ENCODE peak calls at places on chromosomes 12 and 14, in eight cellular contexts. D, P, G, B, J, Y, Z and K are unnamed samples.

GRCh38 chr14:23612354-23612732 is 23.8 kb upstream of the DHRS2 start:
- DNase-seq in J (no peak), P (no peak), Y (no peak), G (no peak), B (no peak), D (no peak), Z (no peak), K (no peak)

GRCh38 chr12:110794623-110795280 is 52.0 kb upstream of the CCDC63 start:
- DNase-seq in Y (no peak), J (peak; percentile 39), P (no peak), Z (no peak), G (no peak), B (peak; percentile 44), D (no peak), K (no peak)

GRCh38 chr14:63175531-63175930 is 28.7 kb upstream of the RHOJ start:
- DNase-seq in Z (no peak), J (no peak), D (no peak), G (no peak), Y (no peak), B (no peak), P (no peak), K (no peak)

GRCh38 chr14:32593290-32593942 is 264.3 kb downstream of the AKAP6 start:
- DNase-seq in Y (no peak), J (no peak), G (no peak), B (no peak), D (no peak), Z (no peak), P (no peak), K (no peak)

GRCh38 chr12:14394317-14395058 is 29.0 kb downstream of the ATF7IP start:
- DNase-seq in B (peak; percentile 81), P (peak; percentile 47), G (peak; percentile 79), Z (peak; percentile 65), J (peak; percentile 44), Y (peak; percentile 69), D (peak; percentile 79), K (peak; percentile 54)

GRCh38 chr12:23750923-23751322 is 198.5 kb downstream of the SOX5 start:
- DNase-seq in Y (no peak), G (no peak), J (no peak), B (no peak), Z (no peak), P (no peak), D (no peak), K (no peak)

GRCh38 chr14:90597961-90598360 is 201.1 kb downstream of the CALM1 start:
- DNase-seq in Y (no peak), P (no peak), D (no peak), G (no peak), B (no peak), Z (no peak), J (no peak), K (no peak)

GRCh38 chr12:113931517-113931916 is 34.6 kb downstream of the RBM19 start:
- DNase-seq in Y (no peak), J (no peak), D (no peak), B (no peak), G (no peak), P (no peak), Z (no peak), K (no peak)

GRCh38 chr12:70543444-70543843 is 93.8 kb downstream of the PTPRB start:
- DNase-seq in Z (no peak), D (peak; percentile 8), J (no peak), P (peak; percentile 28), G (peak; percentile 61), B (no peak), Y (peak; percentile 41), K (no peak)

GRCh38 chr12:65891219-65891618 is 66.9 kb downstream of the HMGA2 start:
- DNase-seq in Z (no peak), D (no peak), Y (no peak), B (no peak), P (no peak), J (no peak), G (no peak), K (no peak)

GRCh38 chr12:20701106-20701505 is 6.0 kb downstream of the SLCO1C1 start:
- DNase-seq in D (no peak), G (no peak), P (no peak), Y (no peak), Z (no peak), J (no peak), B (no peak), K (no peak)

GRCh38 chr12:88420460-88420859 is 159.8 kb downstream of the KITLG start:
- DNase-seq in Z (no peak), B (no peak), J (no peak), P (no peak), D (no peak), Y (no peak), G (peak; percentile 13), K (no peak)

GRCh38 chr12:100987552-100988277 is 193.1 kb downstream of the ANO4 start:
- DNase-seq in Z (peak; percentile 83), P (no peak), G (peak; percentile 19), D (peak; percentile 80), B (peak; percentile 65), Y (peak; percentile 20), J (peak; percentile 17), K (peak; percentile 68)

GRCh38 chr12:103915306-103915705 is 14.9 kb upstream of the HSP90B1 start:
- DNase-seq in G (no peak), B (no peak), Z (no peak), J (no peak), Y (no peak), D (no peak), P (no peak), K (no peak)

GRCh38 chr12:120971299-120972180 is 6.8 kb upstream of the HNF1A start:
- DNase-seq in Y (peak; percentile 45), G (peak; percentile 58), Z (peak; percentile 57), D (peak; percentile 78), B (peak; percentile 69), J (peak; percentile 78), P (peak; percentile 52), K (peak; percentile 73)

GRCh38 chr12:84408936-84409335 is 503.7 kb downstream of the SLC6A15 start:
- DNase-seq in Z (no peak), G (no peak), P (no peak), Y (no peak), B (no peak), J (no peak), D (no peak), K (no peak)

GRCh38 chr12:120367252-120367923 is 1.6 kb downstream of the MSI1 start:
- DNase-seq in J (peak; percentile 70), P (no peak), Y (no peak), D (peak; percentile 85), B (peak; percentile 46), Z (no peak), G (no peak), K (no peak)

GRCh38 chr12:91326043-91327027 is 143.7 kb upstream of the DCN start:
- DNase-seq in B (peak; percentile 65), D (peak; percentile 85), Y (peak; percentile 34), J (peak; percentile 26), Z (no peak), G (peak; percentile 19), P (peak; percentile 20), K (peak; percentile 27)

GRCh38 chr14:53306926-53307325 is 153.8 kb upstream of the DDHD1 start:
- DNase-seq in Z (no peak), J (no peak), P (no peak), B (no peak), Y (peak; percentile 16), G (no peak), D (no peak), K (no peak)

GRCh38 chr14:50082308-50082742 is 34.0 kb downstream of the VCPKMT start:
- DNase-seq in B (no peak), Z (no peak), P (no peak), Y (no peak), J (no peak), G (no peak), D (no peak), K (no peak)

GRCh38 chr12:5000658-5001390 is 42.9 kb upstream of the KCNA5 start:
- DNase-seq in Z (no peak), G (no peak), B (no peak), Y (no peak), D (no peak), P (no peak), J (no peak), K (no peak)

GRCh38 chr14:61076531-61076930 is 95.5 kb downstream of the SLC38A6 start:
- DNase-seq in D (no peak), Z (no peak), Y (peak; percentile 37), P (no peak), G (no peak), B (no peak), J (no peak), K (no peak)
- H3K27ac ChIP-seq in D (no peak overlapping the region), Z (no peak overlapping the region), Y (no peak overlapping the region), P (no peak overlapping the region), G (no peak overlapping the region), B (no peak overlapping the region), J (no peak overlapping the region), K (no peak overlapping the region)

GRCh38 chr14:38127784-38128183 is 79.9 kb upstream of the SSTR1 start:
- DNase-seq in G (no peak), Y (no peak), J (no peak), Z (no peak), D (no peak), B (no peak), P (no peak), K (no peak)

GRCh38 chr14:38129192-38129591 is 78.5 kb upstream of the SSTR1 start:
- DNase-seq in P (no peak), D (no peak), J (no peak), B (no peak), G (no peak), Y (no peak), Z (no peak), K (no peak)

GRCh38 chr14:38128640-38129039 is 79.1 kb upstream of the SSTR1 start:
- DNase-seq in J (no peak), D (no peak), Z (no peak), P (no peak), B (no peak), G (no peak), Y (no peak), K (no peak)

GRCh38 chr14:38127356-38127755 is 80.3 kb upstream of the SSTR1 start:
- DNase-seq in B (no peak), P (no peak), Z (no peak), J (no peak), Y (no peak), G (no peak), D (no peak), K (no peak)

DNA sequence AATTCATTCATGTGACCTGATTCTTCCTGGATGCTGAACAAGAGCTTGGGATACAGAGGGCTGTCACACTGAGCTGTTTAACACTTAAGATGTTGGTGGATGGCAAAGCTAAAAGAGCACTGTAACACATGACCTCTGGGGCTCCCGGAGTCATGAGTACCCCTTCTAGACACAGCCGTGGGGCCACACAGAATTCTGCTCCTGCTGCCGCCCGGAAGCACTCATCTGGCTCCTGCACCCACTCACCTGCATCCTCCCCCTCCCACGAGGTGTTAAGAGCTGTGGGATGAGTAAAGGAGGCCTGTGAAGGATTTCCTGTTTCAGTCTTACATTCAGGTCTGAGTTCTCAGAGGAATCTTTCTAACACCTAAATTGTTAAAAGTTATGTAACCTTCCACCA is 78.0 kb upstream of the SSTR1 start:
- DNase-seq in Y (no peak), J (no peak), Z (no peak), G (no peak), P (no peak), D (no peak), B (no peak), K (no peak)
- TF ChIP-seq REST in Y (no peak), J (no peak), Z (no peak), G (no peak), P (no peak), D (no peak), B (no peak), K (no peak)

GRCh38 chr14:79082883-79083282 is 912.7 kb downstream of the NRXN3 start:
- DNase-seq in D (no peak), Z (no peak), B (no peak), P (no peak), J (no peak), Y (no peak), G (no peak), K (no peak)
- TF ChIP-seq POLR2AphosphoS5 in D (no peak), Z (no peak), B (no peak), P (no peak), J (no peak), Y (no peak), G (no peak), K (no peak)

GRCh38 chr14:93031505-93032300 is 84.0 kb downstream of the ITPK1 start:
- DNase-seq in P (no peak), J (no peak), B (no peak), G (no peak), Z (no peak), D (no peak), Y (no peak), K (no peak)
- H3K27ac ChIP-seq in P (no peak overlapping the region), J (no peak overlapping the region), B (no peak overlapping the region), G (no peak overlapping the region), Z (no peak overlapping the region), D (no peak overlapping the region), Y (no peak overlapping the region), K (no peak overlapping the region)